ENCODE peak calls at places on chromosomes 3 and 15, in eight cellular contexts. T is Right ventricle myocardium superior; N is left lobe of liver; J is activated B cell treated with CpG ODN at 0.5 μM for 24 hours; B is natural killer cell; S is left cardiac atrium; L is naive thymus-derived CD8-positive, alpha-beta T cell; A is heart left ventricle. H is an unnamed sample.

GRCh38 chr3:189132901-189133300 is 38.9 kb upstream of the TPRG1 start:
- ATAC-seq in T (no peak), N (no peak), J (no peak), B (no peak), S (no peak), L (no peak), A (no peak), H (no peak)

GRCh38 chr3:129277829-129278271 is 820 bp upstream of the HMCES start:
- ATAC-seq in T (no peak), N (no peak), J (peak; percentile 18), B (no peak), S (no peak), L (no peak), A (no peak), H (no peak)

GRCh38 chr3:4898454-4899313 is 80.6 kb upstream of the BHLHE40 start:
- ATAC-seq in T (no peak), N (no peak), J (peak; percentile 34), B (peak; percentile 75), S (no peak), L (no peak), A (no peak), H (peak; percentile 23)

GRCh38 chr3:41693799-41694198 is 268.1 kb downstream of the ULK4 start:
- ATAC-seq in T (no peak), N (peak; percentile 89), J (no peak), B (no peak), S (no peak), L (no peak), A (no peak), H (peak; percentile 67)

GRCh38 chr3:107705046-107705445 is 182.3 kb downstream of the BBX start:
- ATAC-seq in T (no peak), N (no peak), J (no peak), B (no peak), S (no peak), L (no peak), A (no peak), H (no peak)

GRCh38 chr3:52005571-52005986 is 9.9 kb upstream of the RPL29 start:
- ATAC-seq in T (peak; percentile 30), N (peak; percentile 78), J (no peak), B (no peak), S (peak; percentile 45), L (no peak), A (peak; percentile 45), H (no peak)

GRCh38 chr15:41574158-41574557 is 15.1 kb downstream of the TYRO3 start:
- ATAC-seq in T (no peak), N (no peak), J (no peak), B (no peak), S (no peak), L (no peak), A (no peak), H (no peak)

GRCh38 chr3:32335365-32336122 is 56.1 kb upstream of the CMTM7 start:
- ATAC-seq in T (no peak), N (peak; percentile 36), J (no peak), B (no peak), S (no peak), L (peak; percentile 62), A (no peak), H (no peak)

GRCh38 chr3:4757056-4757948 is 221.9 kb upstream of the BHLHE40 start:
- ATAC-seq in T (no peak), N (peak; percentile 62), J (no peak), B (no peak), S (no peak), L (no peak), A (no peak), H (no peak)

GRCh38 chr3:128378631-128379347 is 87.9 kb downstream of the DNAJB8 start:
- ATAC-seq in T (peak; percentile 70), N (peak; percentile 77), J (no peak), B (no peak), S (peak; percentile 62), L (no peak), A (peak; percentile 58), H (peak; percentile 57)

GRCh38 chr3:11559816-11560633 is 83.7 kb downstream of the VGLL4 start:
- ATAC-seq in T (peak; percentile 51), N (peak; percentile 5), J (no peak), B (no peak), S (peak; percentile 72), L (no peak), A (peak; percentile 52), H (no peak)

GRCh38 chr15:39466428-39466827 is 114.5 kb upstream of the THBS1 start:
- ATAC-seq in T (peak; percentile 75), N (peak; percentile 71), J (no peak), B (no peak), S (peak; percentile 89), L (no peak), A (peak; percentile 73), H (peak; percentile 81)

GRCh38 chr3:190183121-190183520 is 62.4 kb upstream of the P3H2 start:
- ATAC-seq in T (peak; percentile 34), N (no peak), J (no peak), B (no peak), S (no peak), L (no peak), A (peak; percentile 83), H (no peak)

GRCh38 chr3:29430558-29430971 is 149.7 kb downstream of the RBMS3 start:
- ATAC-seq in T (no peak), N (no peak), J (no peak), B (no peak), S (no peak), L (no peak), A (no peak), H (no peak)

GRCh38 chr15:100910119-100910518 is 9.0 kb upstream of the LRRK1 start:
- ATAC-seq in T (no peak), N (no peak), J (no peak), B (no peak), S (no peak), L (no peak), A (peak; percentile 17), H (no peak)

GRCh38 chr3:14598143-14598569 is 53.4 kb upstream of the CCDC174 start:
- ATAC-seq in T (no peak), N (peak; percentile 48), J (no peak), B (no peak), S (no peak), L (peak; percentile 73), A (no peak), H (no peak)

GRCh38 chr15:71752604-71753289 is 57.6 kb upstream of the NR2E3 start:
- ATAC-seq in T (no peak), N (peak; percentile 80), J (no peak), B (no peak), S (no peak), L (no peak), A (peak; percentile 35), H (no peak)

GRCh38 chr3:188421151-188421821 is 267.3 kb downstream of the LPP start:
- ATAC-seq in T (peak; percentile 36), N (no peak), J (peak; percentile 4), B (no peak), S (no peak), L (no peak), A (peak; percentile 62), H (no peak)

GRCh38 chr3:71857926-71858325 is 73.0 kb upstream of the PROK2 start:
- ATAC-seq in T (no peak), N (no peak), J (no peak), B (no peak), S (no peak), L (no peak), A (no peak), H (no peak)

GRCh38 chr15:89477411-89478242 is 18.8 kb downstream of the RHCG start:
- ATAC-seq in T (no peak), N (no peak), J (no peak), B (no peak), S (no peak), L (no peak), A (no peak), H (no peak)

GRCh38 chr15:48423342-48423741 is 92.1 kb downstream of the DUT start:
- ATAC-seq in T (no peak), N (no peak), J (no peak), B (no peak), S (no peak), L (no peak), A (no peak), H (no peak)

GRCh38 chr3:37491343-37491742 is 317.0 kb upstream of the LRRFIP2 start:
- ATAC-seq in T (no peak), N (peak; percentile 32), J (no peak), B (no peak), S (no peak), L (no peak), A (peak; percentile 50), H (no peak)

GRCh38 chr3:78589778-78590177 is 1178.0 kb downstream of the ROBO1 start:
- ATAC-seq in T (no peak), N (no peak), J (no peak), B (no peak), S (no peak), L (no peak), A (no peak), H (no peak)

GRCh38 chr3:45670995-45671394 is 18.2 kb upstream of the SACM1L start:
- ATAC-seq in T (peak; percentile 76), N (peak; percentile 38), J (no peak), B (no peak), S (peak; percentile 68), L (no peak), A (peak; percentile 30), H (peak; percentile 59)

GRCh38 chr3:41632705-41633104 is 329.2 kb downstream of the ULK4 start:
- ATAC-seq in T (no peak), N (peak; percentile 48), J (no peak), B (no peak), S (no peak), L (no peak), A (no peak), H (no peak)

GRCh38 chr15:47553933-47554332 is 163.4 kb upstream of the SEMA6D start:
- ATAC-seq in T (no peak), N (no peak), J (no peak), B (no peak), S (no peak), L (no peak), A (no peak), H (no peak)

GRCh38 chr15:34754171-34754580 is 622 bp downstream of the GJD2 start:
- ATAC-seq in T (no peak), N (no peak), J (no peak), B (no peak), S (no peak), L (no peak), A (no peak), H (no peak)

GRCh38 chr3:172687501-172687900 is 23.4 kb downstream of the NCEH1 start:
- ATAC-seq in T (peak; percentile 54), N (no peak), J (no peak), B (no peak), S (no peak), L (no peak), A (peak; percentile 44), H (no peak)

H was measured in gastroesophageal sphincter.